ENCODE peak calls at places on chromosomes 4 and X, in four cellular contexts. Q is PC-3, W is GM23338, Y is aorta. M is an unnamed sample.

GRCh38 chr4:81031389-81032173 is 1.1 kb downstream of the BMP3 start:
- DNase-seq in Q (no peak), W (peak), Y (no peak), M (no peak)

GRCh38 chrX:40933132-40934078 is 151.8 kb upstream of the USP9X start:
- DNase-seq in Q (peak), W (no peak), Y (no peak), M (no peak)

GRCh38 chr4:14269824-14270223 is 642.3 kb upstream of the BOD1L1 start:
- DNase-seq in Q (no peak), W (no peak), Y (peak), M (no peak)

GRCh38 chr4:123856689-123857545 is 460.3 kb downstream of the SPRY1 start:
- DNase-seq in Q (peak), W (peak), Y (peak), M (no peak)

GRCh38 chr4:149790172-149790907 is 25.3 kb downstream of the IQCM start:
- DNase-seq in Q (peak), W (no peak), Y (no peak), M (peak)

GRCh38 chr4:150746156-150746555 is 164.2 kb downstream of the MAB21L2 start:
- DNase-seq in Q (peak), W (no peak), Y (no peak), M (no peak)

GRCh38 chr4:181569553-181569952 is 673.6 kb upstream of the TENM3 start:
- DNase-seq in Q (peak), W (peak), Y (no peak), M (no peak)

GRCh38 chr4:138374947-138375346 is 132.8 kb upstream of the SLC7A11 start:
- DNase-seq in Q (no peak), W (no peak), Y (no peak), M (no peak)

GRCh38 chrX:31706456-31706855 is 634.6 kb upstream of the FTHL17 start:
- DNase-seq in Q (no peak), W (no peak), Y (no peak), M (no peak)

GRCh38 chrX:15946783-15947550 is 92.4 kb upstream of the AP1S2 start:
- DNase-seq in Q (peak), W (no peak), Y (no peak), M (peak)

GRCh38 chr4:82753238-82753637 is 45.4 kb downstream of the SCD5 start:
- DNase-seq in Q (no peak), W (no peak), Y (no peak), M (no peak)

GRCh38 chr4:94160774-94161173 is 46.9 kb upstream of the SMARCAD1 start:
- DNase-seq in Q (no peak), W (no peak), Y (no peak), M (no peak)

GRCh38 chrX:103685396-103685795 is 1.1 kb downstream of the MORF4L2 start:
- DNase-seq in Q (no peak), W (no peak), Y (no peak), M (no peak)

GRCh38 chr4:118352843-118353373 is at the start of gene PRSS12:
- DNase-seq in Q (peak), W (peak), Y (peak), M (no peak)

GRCh38 chrX:49844622-49845021 is 15.5 kb downstream of the PAGE4 start:
- DNase-seq in Q (no peak), W (no peak), Y (no peak), M (no peak)
- H3K27ac ChIP-seq in Q (no peak), W (no peak), Y (no peak), M (no peak)

GRCh38 chrX:131187234-131187633 is 101.9 kb downstream of the IGSF1 start:
- DNase-seq in Q (no peak), W (peak), Y (no peak), M (no peak)
- H3K27ac ChIP-seq in Q (no peak), W (no peak), Y (no peak), M (no peak)

DNA sequence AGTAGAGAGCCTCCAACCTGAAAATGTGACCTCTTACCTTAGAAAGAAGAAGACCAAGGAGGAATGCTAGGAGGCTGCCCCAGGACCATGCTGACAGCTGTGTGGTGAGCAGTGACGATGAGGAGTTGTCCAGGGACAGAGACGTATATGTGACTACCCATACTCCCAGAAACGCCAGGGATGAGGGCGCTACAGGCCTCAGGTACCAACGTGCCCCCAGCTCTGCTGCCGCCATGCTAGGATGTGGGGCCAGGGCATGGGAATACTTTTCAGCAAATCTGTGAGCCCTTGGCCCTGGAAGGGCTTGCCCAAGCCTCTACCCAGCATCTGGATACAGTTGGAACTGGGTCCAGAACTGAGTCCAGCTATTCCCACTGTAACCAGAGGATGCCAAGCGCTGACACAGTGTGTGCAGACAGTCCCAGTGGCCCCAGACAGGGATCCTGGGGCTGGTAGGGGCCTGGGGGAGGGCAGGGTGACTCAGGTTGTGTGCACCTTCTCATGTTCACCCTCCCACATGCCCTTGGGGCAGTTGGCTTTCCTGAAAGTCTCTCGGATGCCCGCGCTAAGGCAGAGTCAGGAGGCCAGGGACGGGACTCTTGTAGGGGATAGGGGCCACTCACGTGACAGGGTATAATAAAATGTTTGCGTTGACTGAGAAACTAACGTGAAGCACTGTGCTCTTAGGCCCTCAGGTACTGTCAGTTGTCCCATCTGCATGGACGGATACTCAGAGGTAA is 23.9 kb upstream of the FAM193A start:
- DNase-seq in Q (no peak), W (no peak), Y (no peak), M (no peak)
- H3K27ac ChIP-seq in Q (no peak), W (no peak), Y (no peak), M (no peak)

DNA sequence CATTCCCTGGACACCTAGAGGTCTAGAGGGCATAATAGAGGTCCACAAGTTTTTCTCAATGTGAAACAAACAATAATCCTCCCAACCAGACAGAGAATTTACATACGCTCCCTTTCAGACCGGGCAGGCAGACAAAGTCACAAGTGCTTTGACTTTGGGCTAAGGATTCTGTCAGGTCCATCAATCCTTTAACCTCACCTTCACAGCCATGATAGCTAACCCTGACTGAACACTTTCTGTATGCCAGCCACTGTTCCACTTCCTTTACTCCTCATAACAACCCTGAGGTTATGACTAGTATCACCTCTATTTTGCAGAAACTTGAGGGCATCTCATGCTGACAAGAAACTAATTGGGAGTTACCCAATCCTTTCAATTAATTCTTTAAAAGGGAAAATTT is 118.8 kb upstream of the AFF2 start:
- DNase-seq in Q (no peak), W (no peak), Y (no peak), M (no peak)
- H3K27ac ChIP-seq in Q (no peak), W (no peak), Y (no peak), M (no peak)